ENCODE peak calls at places on chromosome 1, in eight cellular contexts. One of them, this sample, is unnamed.
A peak's percentile ranks its signal among the peaks of the same experiment; 100 is the strongest.

GRCh38 chr1:99662581-99663208 is 16.8 kb downstream of the PALMD start:
- DNase-seq in mucosa of descending colon: no peak
- DNase-seq in WTC11: no peak
- DNase-seq in coronary artery: peak; percentile 81
- DNase-seq in dorsolateral prefrontal cortex: no peak
- DNase-seq in epithelial cell of esophagus: peak; percentile 78
- DNase-seq in foreskin fibroblast: peak; percentile 93
- DNase-seq in kidney epithelial cell: no peak
- DNase-seq in this sample: no peak

GRCh38 chr1:21139601-21140000 is 37.1 kb downstream of the EIF4G3 start:
- DNase-seq in coronary artery: no peak
- DNase-seq in WTC11: no peak
- DNase-seq in kidney epithelial cell: no peak
- DNase-seq in epithelial cell of esophagus: no peak
- DNase-seq in dorsolateral prefrontal cortex: no peak
- DNase-seq in mucosa of descending colon: no peak
- DNase-seq in foreskin fibroblast: no peak
- DNase-seq in this sample: no peak

GRCh38 chr1:86207323-86207722 is 50.8 kb upstream of the COL24A1 start:
- DNase-seq in dorsolateral prefrontal cortex: no peak
- DNase-seq in kidney epithelial cell: peak; percentile 59
- DNase-seq in WTC11: no peak
- DNase-seq in foreskin fibroblast: peak; percentile 61
- DNase-seq in epithelial cell of esophagus: peak; percentile 87
- DNase-seq in mucosa of descending colon: no peak
- DNase-seq in coronary artery: no peak
- DNase-seq in this sample: peak; percentile 84

GRCh38 chr1:29197590-29197924 is 15.9 kb upstream of the SRSF4 start:
- DNase-seq in WTC11: peak; percentile 27
- DNase-seq in epithelial cell of esophagus: peak; percentile 78
- DNase-seq in coronary artery: no peak
- DNase-seq in mucosa of descending colon: peak; percentile 44
- DNase-seq in foreskin fibroblast: no peak
- DNase-seq in kidney epithelial cell: no peak
- DNase-seq in dorsolateral prefrontal cortex: no peak
- DNase-seq in this sample: no peak

GRCh38 chr1:230807029-230807428 is 59.8 kb downstream of the CAPN9 start:
- DNase-seq in WTC11: no peak
- DNase-seq in kidney epithelial cell: no peak
- DNase-seq in mucosa of descending colon: no peak
- DNase-seq in epithelial cell of esophagus: no peak
- DNase-seq in dorsolateral prefrontal cortex: peak; percentile 98
- DNase-seq in foreskin fibroblast: no peak
- DNase-seq in coronary artery: peak; percentile 69
- DNase-seq in this sample: no peak

GRCh38 chr1:108585343-108585742 is 25.4 kb downstream of the EEIG2 start:
- DNase-seq in foreskin fibroblast: no peak
- DNase-seq in dorsolateral prefrontal cortex: no peak
- DNase-seq in kidney epithelial cell: no peak
- DNase-seq in mucosa of descending colon: no peak
- DNase-seq in epithelial cell of esophagus: no peak
- DNase-seq in WTC11: no peak
- DNase-seq in coronary artery: no peak
- DNase-seq in this sample: no peak

GRCh38 chr1:64246294-64246917 is 43.0 kb downstream of the UBE2U start:
- DNase-seq in mucosa of descending colon: no peak
- DNase-seq in epithelial cell of esophagus: peak; percentile 45
- DNase-seq in foreskin fibroblast: no peak
- DNase-seq in coronary artery: no peak
- DNase-seq in dorsolateral prefrontal cortex: no peak
- DNase-seq in kidney epithelial cell: no peak
- DNase-seq in WTC11: no peak
- DNase-seq in this sample: no peak

GRCh38 chr1:170804879-170805278 is 130.5 kb upstream of the MROH9 start:
- DNase-seq in mucosa of descending colon: no peak
- DNase-seq in kidney epithelial cell: no peak
- DNase-seq in WTC11: no peak
- DNase-seq in foreskin fibroblast: no peak
- DNase-seq in coronary artery: no peak
- DNase-seq in epithelial cell of esophagus: no peak
- DNase-seq in dorsolateral prefrontal cortex: no peak
- DNase-seq in this sample: no peak

GRCh38 chr1:72285074-72285425 is 2.7 kb upstream of the NEGR1 start:
- DNase-seq in mucosa of descending colon: no peak
- DNase-seq in coronary artery: no peak
- DNase-seq in kidney epithelial cell: no peak
- DNase-seq in WTC11: no peak
- DNase-seq in foreskin fibroblast: no peak
- DNase-seq in dorsolateral prefrontal cortex: peak; percentile 57
- DNase-seq in epithelial cell of esophagus: no peak
- DNase-seq in this sample: no peak

GRCh38 chr1:72284084-72284397 is 1.7 kb upstream of the NEGR1 start:
- DNase-seq in mucosa of descending colon: no peak
- DNase-seq in epithelial cell of esophagus: peak; percentile 43
- DNase-seq in WTC11: no peak
- DNase-seq in foreskin fibroblast: no peak
- DNase-seq in dorsolateral prefrontal cortex: no peak
- DNase-seq in coronary artery: no peak
- DNase-seq in kidney epithelial cell: no peak
- DNase-seq in this sample: peak; percentile 4

GRCh38 chr1:72282690-72283203 is 408 bp upstream of the NEGR1 start:
- DNase-seq in foreskin fibroblast: peak; percentile 97
- DNase-seq in epithelial cell of esophagus: peak; percentile 91
- DNase-seq in mucosa of descending colon: peak; percentile 84
- DNase-seq in WTC11: peak; percentile 85
- DNase-seq in kidney epithelial cell: peak; percentile 58
- DNase-seq in dorsolateral prefrontal cortex: peak; percentile 88
- DNase-seq in coronary artery: peak; percentile 93
- DNase-seq in this sample: peak; percentile 56

GRCh38 chr1:72283204-72284083 is 1.1 kb upstream of the NEGR1 start:
- DNase-seq in foreskin fibroblast: peak; percentile 84
- DNase-seq in kidney epithelial cell: no peak
- DNase-seq in coronary artery: peak; percentile 82
- DNase-seq in epithelial cell of esophagus: peak; percentile 61
- DNase-seq in dorsolateral prefrontal cortex: peak; percentile 92
- DNase-seq in mucosa of descending colon: peak; percentile 69
- DNase-seq in WTC11: peak; percentile 34
- DNase-seq in this sample: peak; percentile 16

DNA sequence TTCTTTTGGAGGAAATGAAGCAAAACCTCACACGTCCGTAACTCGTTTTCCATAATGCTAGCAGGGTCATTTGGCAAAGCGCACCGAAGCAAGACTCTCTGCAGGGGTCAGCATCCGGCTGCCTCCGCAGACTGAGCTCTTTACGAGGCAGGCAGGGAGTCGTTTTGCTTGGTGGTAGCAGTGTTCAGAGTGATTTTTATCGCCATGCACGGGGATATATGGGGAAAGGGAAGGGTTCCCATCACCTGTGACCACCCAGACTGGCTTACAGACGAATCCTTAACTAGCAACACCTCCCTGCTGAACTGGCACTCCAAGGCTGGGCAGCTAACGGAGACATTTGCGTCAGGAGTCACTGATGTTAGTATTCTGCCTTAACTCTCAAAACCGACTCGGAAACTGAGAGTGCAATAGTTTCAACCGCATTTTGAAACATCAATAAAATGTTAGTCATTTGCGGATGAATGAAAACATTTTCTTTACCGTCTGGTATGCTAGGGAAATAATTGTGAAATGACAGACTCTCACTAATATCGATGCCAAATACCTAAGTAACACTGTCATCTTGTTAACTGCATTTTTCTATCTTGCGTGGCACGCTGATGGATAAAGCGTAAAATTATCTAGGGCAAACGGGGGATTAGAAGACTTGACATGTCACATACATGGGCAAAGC is 2.2 kb upstream of the NEGR1 start:
- DNase-seq in coronary artery: peak; percentile 73
- DNase-seq in mucosa of descending colon: peak; percentile 27
- DNase-seq in WTC11: peak; percentile 54
- DNase-seq in dorsolateral prefrontal cortex: peak; percentile 62
- DNase-seq in kidney epithelial cell: peak; percentile 69
- DNase-seq in foreskin fibroblast: peak; percentile 87
- DNase-seq in epithelial cell of esophagus: peak; percentile 91
- DNase-seq in this sample: peak; percentile 40
- TF ChIP-seq CTCF in coronary artery: no peak
- TF ChIP-seq CTCF in mucosa of descending colon: no peak
- TF ChIP-seq CTCF in WTC11: no peak
- TF ChIP-seq CTCF in dorsolateral prefrontal cortex: no peak
- TF ChIP-seq CTCF in kidney epithelial cell: peak; percentile 17
- TF ChIP-seq CTCF in foreskin fibroblast: no peak
- TF ChIP-seq CTCF in epithelial cell of esophagus: no peak
- TF ChIP-seq CTCF in this sample: no peak

DNA sequence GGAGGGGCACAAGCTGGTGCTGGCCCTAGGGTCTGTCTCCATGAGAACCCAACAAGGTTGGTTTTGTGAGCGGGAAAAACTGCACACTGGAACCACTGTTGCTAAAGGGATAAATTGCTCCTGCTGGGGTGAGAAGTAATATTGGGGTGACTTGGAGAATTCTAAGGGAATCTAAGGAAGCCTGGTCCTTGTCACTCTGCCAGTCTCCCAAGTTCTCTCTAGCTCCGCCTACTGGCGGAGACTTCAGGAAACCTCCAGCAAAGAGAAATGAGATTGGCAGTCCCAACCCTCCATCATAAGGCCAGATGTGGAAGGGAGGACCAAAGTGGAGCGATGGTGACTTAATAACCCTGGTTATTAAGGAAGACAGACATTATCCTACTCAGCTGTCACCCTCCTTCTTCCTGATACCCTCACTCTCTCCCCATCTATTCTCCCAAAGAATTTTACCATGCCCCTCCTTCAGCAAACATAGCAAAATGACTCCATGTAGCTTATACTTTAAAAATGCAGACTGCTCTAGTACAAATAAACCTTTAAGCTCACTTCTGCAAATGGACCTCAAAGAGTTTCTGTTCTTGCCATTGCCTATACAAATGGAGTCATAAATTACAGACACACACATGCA is 2.7 kb downstream of the LCE1F start:
- DNase-seq in mucosa of descending colon: no peak
- DNase-seq in dorsolateral prefrontal cortex: no peak
- DNase-seq in epithelial cell of esophagus: peak; percentile 61
- DNase-seq in kidney epithelial cell: no peak
- DNase-seq in WTC11: no peak
- DNase-seq in foreskin fibroblast: no peak
- DNase-seq in coronary artery: no peak
- DNase-seq in this sample: no peak
- TF ChIP-seq CTCF in mucosa of descending colon: no peak
- TF ChIP-seq CTCF in dorsolateral prefrontal cortex: no peak
- TF ChIP-seq CTCF in epithelial cell of esophagus: peak; percentile 73
- TF ChIP-seq CTCF in kidney epithelial cell: peak; percentile 37
- TF ChIP-seq CTCF in WTC11: no peak
- TF ChIP-seq CTCF in foreskin fibroblast: no peak
- TF ChIP-seq CTCF in coronary artery: no peak
- TF ChIP-seq CTCF in this sample: peak; percentile 38

GRCh38 chr1:40475268-40475667 is 1.8 kb upstream of the ZFP69 start:
- DNase-seq in foreskin fibroblast: no peak
- DNase-seq in coronary artery: no peak
- DNase-seq in mucosa of descending colon: no peak
- DNase-seq in epithelial cell of esophagus: no peak
- DNase-seq in kidney epithelial cell: no peak
- DNase-seq in WTC11: no peak
- DNase-seq in dorsolateral prefrontal cortex: no peak
- DNase-seq in this sample: no peak

GRCh38 chr1:40479156-40479555 is 2.1 kb downstream of the ZFP69 start:
- DNase-seq in epithelial cell of esophagus: no peak
- DNase-seq in dorsolateral prefrontal cortex: no peak
- DNase-seq in kidney epithelial cell: no peak
- DNase-seq in WTC11: peak; percentile 11
- DNase-seq in mucosa of descending colon: no peak
- DNase-seq in coronary artery: no peak
- DNase-seq in foreskin fibroblast: no peak
- DNase-seq in this sample: no peak

GRCh38 chr1:40478276-40478675 is 1.2 kb downstream of the ZFP69 start:
- DNase-seq in dorsolateral prefrontal cortex: no peak
- DNase-seq in epithelial cell of esophagus: no peak
- DNase-seq in WTC11: no peak
- DNase-seq in foreskin fibroblast: peak; percentile 4
- DNase-seq in kidney epithelial cell: no peak
- DNase-seq in mucosa of descending colon: no peak
- DNase-seq in coronary artery: no peak
- DNase-seq in this sample: no peak

GRCh38 chr1:40477680-40478057 is 579 bp downstream of the ZFP69 start:
- DNase-seq in WTC11: no peak
- DNase-seq in dorsolateral prefrontal cortex: no peak
- DNase-seq in coronary artery: no peak
- DNase-seq in mucosa of descending colon: peak; percentile 38
- DNase-seq in foreskin fibroblast: peak; percentile 10
- DNase-seq in epithelial cell of esophagus: peak; percentile 21
- DNase-seq in kidney epithelial cell: no peak
- DNase-seq in this sample: no peak

DNA sequence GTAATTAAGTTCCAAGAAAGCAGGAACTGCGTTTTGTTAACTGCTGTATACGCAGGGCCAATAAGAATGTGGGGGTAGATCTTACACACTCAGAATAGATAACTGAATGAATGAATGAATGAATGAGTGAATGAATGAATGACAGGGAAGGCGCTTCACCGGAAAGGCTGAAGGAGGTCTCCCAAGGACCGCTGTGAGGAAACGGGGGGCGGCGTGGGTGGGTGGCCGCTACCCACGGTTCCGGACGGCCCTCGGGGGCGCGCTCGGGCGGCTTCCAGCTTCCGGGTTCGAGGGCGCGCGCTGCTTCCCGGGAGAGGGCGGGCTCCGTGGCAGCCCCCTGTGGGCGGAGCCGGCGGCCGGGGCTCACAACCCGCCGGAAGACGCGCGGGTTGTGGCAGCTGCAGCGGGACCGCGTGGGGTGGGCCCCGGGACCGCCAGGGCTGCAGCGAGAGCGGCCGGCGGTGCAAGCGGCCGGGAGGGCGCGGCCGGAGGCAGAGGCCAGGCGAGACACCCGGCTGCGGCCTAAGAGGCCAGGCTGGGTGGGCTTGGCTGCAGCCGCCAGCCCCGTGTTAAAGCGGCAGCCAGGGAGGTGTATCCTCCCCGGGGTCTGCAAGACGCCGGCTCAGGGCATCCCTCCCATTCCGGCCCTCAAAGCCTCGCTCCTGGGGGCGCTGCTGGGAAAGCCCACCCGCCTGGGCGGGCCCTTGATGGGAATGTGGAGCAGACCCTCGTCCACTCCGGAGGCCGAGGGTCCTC is at the start of gene ZFP69:
- DNase-seq in foreskin fibroblast: peak; percentile 68
- DNase-seq in mucosa of descending colon: peak; percentile 87
- DNase-seq in WTC11: peak; percentile 69
- DNase-seq in dorsolateral prefrontal cortex: peak; percentile 36
- DNase-seq in kidney epithelial cell: no peak
- DNase-seq in epithelial cell of esophagus: peak; percentile 55
- DNase-seq in coronary artery: peak; percentile 76
- DNase-seq in this sample: no peak
- TF ChIP-seq CTCF in foreskin fibroblast: no peak
- TF ChIP-seq CTCF in mucosa of descending colon: no peak
- TF ChIP-seq CTCF in WTC11: no peak
- TF ChIP-seq CTCF in dorsolateral prefrontal cortex: no peak
- TF ChIP-seq CTCF in kidney epithelial cell: no peak
- TF ChIP-seq CTCF in epithelial cell of esophagus: no peak
- TF ChIP-seq CTCF in coronary artery: no peak
- TF ChIP-seq CTCF in this sample: no peak

GRCh38 chr1:57362480-57362879 is 61.4 kb downstream of the DAB1 start:
- DNase-seq in epithelial cell of esophagus: no peak
- DNase-seq in foreskin fibroblast: no peak
- DNase-seq in coronary artery: no peak
- DNase-seq in WTC11: no peak
- DNase-seq in mucosa of descending colon: no peak
- DNase-seq in dorsolateral prefrontal cortex: no peak
- DNase-seq in kidney epithelial cell: no peak
- DNase-seq in this sample: no peak

GRCh38 chr1:57363643-57364042 is 60.2 kb downstream of the DAB1 start:
- DNase-seq in coronary artery: no peak
- DNase-seq in mucosa of descending colon: no peak
- DNase-seq in kidney epithelial cell: no peak
- DNase-seq in dorsolateral prefrontal cortex: no peak
- DNase-seq in epithelial cell of esophagus: no peak
- DNase-seq in foreskin fibroblast: no peak
- DNase-seq in WTC11: no peak
- DNase-seq in this sample: no peak

GRCh38 chr1:57369889-57370288 is 54.0 kb downstream of the DAB1 start:
- DNase-seq in dorsolateral prefrontal cortex: no peak
- DNase-seq in WTC11: no peak
- DNase-seq in kidney epithelial cell: no peak
- DNase-seq in epithelial cell of esophagus: no peak
- DNase-seq in mucosa of descending colon: no peak
- DNase-seq in coronary artery: no peak
- DNase-seq in foreskin fibroblast: no peak
- DNase-seq in this sample: no peak

GRCh38 chr1:57363165-57363564 is 60.7 kb downstream of the DAB1 start:
- DNase-seq in epithelial cell of esophagus: no peak
- DNase-seq in coronary artery: no peak
- DNase-seq in mucosa of descending colon: no peak
- DNase-seq in kidney epithelial cell: no peak
- DNase-seq in WTC11: no peak
- DNase-seq in dorsolateral prefrontal cortex: no peak
- DNase-seq in foreskin fibroblast: no peak
- DNase-seq in this sample: no peak

DNA sequence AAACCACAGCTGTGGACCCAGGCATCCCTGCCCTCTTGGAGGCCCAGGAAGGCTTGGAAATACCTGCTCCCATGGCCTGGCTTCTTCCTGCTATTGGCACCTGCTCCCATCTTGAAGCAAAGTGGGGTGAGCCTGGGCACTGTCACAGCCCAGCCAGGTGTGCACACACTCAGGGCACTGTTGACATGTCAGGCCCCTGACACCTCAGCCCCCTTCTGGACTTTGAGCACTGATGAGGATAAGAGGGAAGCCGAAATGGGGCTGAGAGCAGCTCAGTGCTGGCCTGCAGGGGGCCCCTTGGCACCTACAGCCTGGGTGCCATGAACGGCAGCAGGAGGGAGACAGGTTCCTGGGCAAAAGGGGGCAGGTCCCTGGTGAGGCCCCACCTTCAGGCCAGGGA is 55.9 kb downstream of the DAB1 start:
- DNase-seq in kidney epithelial cell: no peak
- DNase-seq in dorsolateral prefrontal cortex: no peak
- DNase-seq in coronary artery: no peak
- DNase-seq in WTC11: no peak
- DNase-seq in mucosa of descending colon: no peak
- DNase-seq in epithelial cell of esophagus: no peak
- DNase-seq in foreskin fibroblast: no peak
- DNase-seq in this sample: no peak
- TF ChIP-seq CTCF in kidney epithelial cell: no peak
- TF ChIP-seq CTCF in dorsolateral prefrontal cortex: no peak
- TF ChIP-seq CTCF in coronary artery: no peak
- TF ChIP-seq CTCF in WTC11: no peak
- TF ChIP-seq CTCF in mucosa of descending colon: no peak
- TF ChIP-seq CTCF in epithelial cell of esophagus: no peak
- TF ChIP-seq CTCF in foreskin fibroblast: no peak
- TF ChIP-seq CTCF in this sample: no peak